ENCODE peak calls at places on chromosomes 12 and 14, in four cellular contexts. P is psoas muscle, Q is AG10803, X is osteocyte. R is an unnamed sample.

GRCh38 chr14:65922166-65922565 is 509.6 kb downstream of the FUT8 start:
- DNase-seq in Q (peak), P (no peak), X (no peak), R (no peak)

GRCh38 chr14:87049886-87050820 is 942.8 kb downstream of the GALC start:
- DNase-seq in X (no peak), P (no peak), Q (peak), R (no peak)

GRCh38 chr12:93762059-93762719 is 85.0 kb downstream of the CRADD start:
- DNase-seq in X (no peak), P (no peak), Q (peak), R (no peak)

GRCh38 chr12:96108321-96108720 is 72.9 kb upstream of the LTA4H start:
- DNase-seq in P (no peak), X (no peak), Q (no peak), R (no peak)

GRCh38 chr14:104226421-104227385 is 88.3 kb downstream of the KIF26A start:
- DNase-seq in Q (no peak), X (no peak), P (peak), R (no peak)

GRCh38 chr14:104676694-104677505 is 12.5 kb upstream of the INF2 start:
- DNase-seq in Q (no peak), X (no peak), P (peak), R (no peak)

GRCh38 chr12:55188974-55189556 is 31.8 kb upstream of the OR10A7 start:
- DNase-seq in Q (peak), P (no peak), X (no peak), R (no peak)

GRCh38 chr12:25269701-25270100 is 19.0 kb upstream of the KRAS start:
- DNase-seq in X (no peak), Q (no peak), P (no peak), R (no peak)

GRCh38 chr14:68020999-68021663 is 201.6 kb downstream of the RAD51B start:
- DNase-seq in P (no peak), Q (no peak), X (no peak), R (no peak)

GRCh38 chr12:105510526-105510925 is 180.0 kb downstream of the C12orf75 start:
- DNase-seq in P (no peak), Q (no peak), X (no peak), R (no peak)

GRCh38 chr12:94186461-94187237 is 38.3 kb downstream of the PLXNC1 start:
- DNase-seq in P (peak), Q (peak), X (no peak), R (peak)

GRCh38 chr12:92721130-92721529 is 18.3 kb downstream of the PLEKHG7 start:
- DNase-seq in Q (peak), P (no peak), X (no peak), R (no peak)

GRCh38 chr14:21102472-21103164 is 1.8 kb downstream of the TMEM253 start:
- DNase-seq in X (no peak), Q (no peak), P (no peak), R (no peak)

GRCh38 chr12:91958816-91959215 is 186.8 kb downstream of the BTG1 start:
- DNase-seq in Q (peak), X (no peak), P (no peak), R (no peak)

GRCh38 chr12:56143870-56144269 is 8.5 kb upstream of the MYL6B start:
- DNase-seq in Q (no peak), P (no peak), X (no peak), R (no peak)

GRCh38 chr14:24665440-24665991 is 31.5 kb upstream of the GZMB start:
- DNase-seq in Q (no peak), X (no peak), P (no peak), R (no peak)

GRCh38 chr14:97977711-97978261 is 1180.6 kb downstream of the VRK1 start:
- DNase-seq in Q (peak), X (no peak), P (peak), R (no peak)

GRCh38 chr12:44381341-44381740 is 494.8 kb downstream of the NELL2 start:
- DNase-seq in P (no peak), X (no peak), Q (no peak), R (no peak)

GRCh38 chr12:18810537-18811253 is 72.8 kb downstream of the CAPZA3 start:
- DNase-seq in Q (no peak), P (no peak), X (no peak), R (no peak)

GRCh38 chr14:70073924-70074566 is 114.7 kb downstream of the SLC8A3 start:
- DNase-seq in X (no peak), Q (peak), P (peak), R (peak)

GRCh38 chr12:46891306-46891705 is 65.5 kb upstream of the SLC38A4 start:
- DNase-seq in P (no peak), Q (peak), X (no peak), R (no peak)

GRCh38 chr12:76012656-76013055 is 18.9 kb downstream of the PHLDA1 start:
- DNase-seq in Q (no peak), X (no peak), P (no peak), R (no peak)

GRCh38 chr12:108850854-108851573 is 6.4 kb downstream of the SSH1 start:
- DNase-seq in X (no peak), P (peak), Q (peak), R (no peak)

GRCh38 chr12:26338574-26339572 is 143.5 kb downstream of the SSPN start:
- DNase-seq in P (no peak), Q (peak), X (no peak), R (no peak)

GRCh38 chr12:27743601-27744000 is 33.0 kb downstream of the MRPS35 start:
- DNase-seq in Q (no peak), X (no peak), P (no peak), R (no peak)

GRCh38 chr12:116153096-116153495 is 124.4 kb downstream of the MED13L start:
- DNase-seq in P (no peak), X (no peak), Q (no peak), R (no peak)

GRCh38 chr12:114779647-114780046 is 95.7 kb upstream of the TBX3 start:
- DNase-seq in X (no peak), Q (no peak), P (no peak), R (no peak)

GRCh38 chr12:68665016-68665569 is 21.7 kb upstream of the NUP107 start:
- DNase-seq in Q (no peak), X (no peak), P (no peak), R (no peak)

GRCh38 chr12:3004655-3005565 is 45.7 kb downstream of the TEAD4 start:
- DNase-seq in P (peak), X (no peak), Q (peak), R (no peak)

GRCh38 chr12:125892276-125892675 is 827.0 kb downstream of the AACS start:
- DNase-seq in X (no peak), P (no peak), Q (no peak), R (no peak)

GRCh38 chr12:125889742-125890141 is 824.5 kb downstream of the AACS start:
- DNase-seq in X (no peak), P (no peak), Q (no peak), R (no peak)

GRCh38 chr12:125890366-125890905 is 825.2 kb downstream of the AACS start:
- DNase-seq in P (no peak), X (no peak), Q (no peak), R (no peak)

GRCh38 chr12:125888921-125889320 is 823.7 kb downstream of the AACS start:
- DNase-seq in Q (no peak), X (no peak), P (no peak), R (no peak)

GRCh38 chr12:125890983-125891382 is 825.7 kb downstream of the AACS start:
- DNase-seq in X (no peak), Q (no peak), P (no peak), R (no peak)
- TF ChIP-seq CTCF in X (no peak), Q (no peak), P (no peak), R (no peak)

GRCh38 chr14:50357753-50358380 is 38.8 kb downstream of the CDKL1 start:
- DNase-seq in X (no peak), P (no peak), Q (no peak), R (no peak)
- TF ChIP-seq CTCF in X (no peak), P (no peak), Q (no peak), R (no peak)

DNA sequence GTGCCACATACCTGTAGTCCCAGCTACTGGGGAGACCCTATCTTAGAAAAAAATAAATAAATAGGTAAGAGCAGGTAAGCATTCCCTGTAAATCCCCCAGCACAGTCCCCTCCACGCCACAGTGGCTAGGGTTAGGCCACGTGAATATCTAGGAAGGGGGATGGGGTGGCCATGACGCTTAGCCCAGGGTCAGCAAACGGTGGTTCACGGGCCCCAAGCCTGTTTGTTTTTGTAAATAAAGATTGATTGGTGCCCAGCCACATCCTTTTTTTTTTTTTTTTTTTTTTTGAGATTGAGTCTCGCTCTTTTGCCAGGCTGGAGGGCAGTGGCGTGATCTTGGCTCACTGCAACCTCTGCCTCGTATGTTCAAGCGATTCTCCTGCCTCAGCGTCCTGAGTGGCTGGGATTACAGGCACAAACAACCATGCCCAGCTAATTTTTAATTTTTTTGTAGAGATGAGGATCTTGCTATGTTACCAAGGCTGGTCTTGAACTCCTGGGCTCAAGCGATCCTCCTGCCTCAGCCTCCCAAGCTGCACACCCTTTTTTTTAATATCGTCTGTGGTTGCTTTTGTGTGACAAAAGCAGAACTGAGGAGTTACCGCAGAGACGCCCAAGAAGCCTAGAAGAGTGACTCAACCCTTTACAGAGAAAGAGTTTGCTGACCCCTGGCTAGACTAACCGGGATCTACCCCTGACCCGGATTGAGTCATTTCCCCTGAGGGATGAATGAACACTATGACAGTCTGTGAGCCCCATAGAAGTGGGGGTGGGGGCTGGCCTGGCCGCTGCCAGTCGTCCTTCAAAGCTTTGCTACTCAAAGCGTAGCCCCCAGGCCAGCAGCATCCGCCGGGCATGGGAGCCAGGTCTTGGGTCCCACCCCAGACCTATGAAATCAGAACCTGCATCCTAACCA is 113.7 kb upstream of the NCOR2 start:
- DNase-seq in X (no peak), Q (peak), P (peak), R (no peak)
- TF ChIP-seq CTCF in X (peak), Q (peak), P (peak), R (peak)

DNA sequence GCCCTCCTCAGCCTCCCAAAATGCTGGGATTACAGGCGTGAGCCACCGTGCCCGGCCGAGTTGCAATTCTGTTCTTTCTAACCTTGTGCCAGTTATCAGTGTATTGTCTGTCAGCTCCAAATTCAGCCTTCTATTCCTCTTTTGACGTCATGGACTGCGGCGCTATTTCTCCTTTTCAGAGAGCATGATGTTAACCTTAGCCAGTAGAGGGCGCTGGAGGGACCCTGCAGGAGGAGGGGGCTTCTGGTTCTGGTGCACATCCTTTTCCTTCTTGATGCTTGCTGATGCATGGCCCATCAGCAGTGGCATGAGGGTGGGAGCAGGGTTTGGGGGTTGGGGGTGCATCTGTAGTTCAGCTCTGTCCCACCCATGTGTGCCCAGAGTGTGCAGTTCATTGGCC is 179.3 kb upstream of the RMST start:
- DNase-seq in Q (no peak), P (no peak), X (no peak), R (no peak)
- TF ChIP-seq CTCF in Q (no peak), P (no peak), X (no peak), R (peak)

GRCh38 chr14:55537782-55538181 is 42.2 kb upstream of the KTN1 start:
- DNase-seq in Q (no peak), X (no peak), P (no peak), R (no peak)
- TF ChIP-seq CTCF in Q (no peak), X (no peak), P (no peak), R (no peak)

DNA sequence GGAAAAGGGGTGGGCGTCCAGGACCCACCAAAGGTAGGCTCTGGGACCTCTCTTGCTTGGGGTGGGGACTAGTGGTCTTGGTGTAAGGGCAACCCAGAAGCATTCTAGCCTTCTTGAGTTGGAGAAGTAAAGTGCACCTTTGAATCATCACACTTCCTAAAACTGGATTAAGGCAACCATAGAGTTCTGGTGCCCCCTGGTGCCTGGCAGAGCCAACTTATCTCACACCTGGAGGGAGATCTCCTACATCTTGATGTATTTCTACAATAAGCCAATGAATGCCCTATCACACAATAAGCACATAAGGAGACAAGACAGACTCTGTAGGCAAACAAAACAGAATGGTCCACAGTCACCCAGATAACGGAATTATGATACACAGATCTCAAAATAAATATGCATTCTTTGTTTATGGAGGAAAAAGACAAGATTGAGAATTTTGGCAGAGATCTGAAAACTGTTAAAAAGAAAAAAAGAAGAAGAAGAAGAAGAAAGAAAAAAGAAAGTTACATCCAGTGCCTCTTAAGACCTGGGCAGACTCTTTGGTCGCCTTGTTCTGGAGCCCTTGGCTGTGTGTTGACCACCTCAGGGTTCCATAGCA is 95.9 kb upstream of the PPP2R5C start:
- DNase-seq in Q (peak), P (no peak), X (no peak), R (no peak)
- TF ChIP-seq CTCF in Q (peak), P (peak), X (peak), R (peak)

DNA sequence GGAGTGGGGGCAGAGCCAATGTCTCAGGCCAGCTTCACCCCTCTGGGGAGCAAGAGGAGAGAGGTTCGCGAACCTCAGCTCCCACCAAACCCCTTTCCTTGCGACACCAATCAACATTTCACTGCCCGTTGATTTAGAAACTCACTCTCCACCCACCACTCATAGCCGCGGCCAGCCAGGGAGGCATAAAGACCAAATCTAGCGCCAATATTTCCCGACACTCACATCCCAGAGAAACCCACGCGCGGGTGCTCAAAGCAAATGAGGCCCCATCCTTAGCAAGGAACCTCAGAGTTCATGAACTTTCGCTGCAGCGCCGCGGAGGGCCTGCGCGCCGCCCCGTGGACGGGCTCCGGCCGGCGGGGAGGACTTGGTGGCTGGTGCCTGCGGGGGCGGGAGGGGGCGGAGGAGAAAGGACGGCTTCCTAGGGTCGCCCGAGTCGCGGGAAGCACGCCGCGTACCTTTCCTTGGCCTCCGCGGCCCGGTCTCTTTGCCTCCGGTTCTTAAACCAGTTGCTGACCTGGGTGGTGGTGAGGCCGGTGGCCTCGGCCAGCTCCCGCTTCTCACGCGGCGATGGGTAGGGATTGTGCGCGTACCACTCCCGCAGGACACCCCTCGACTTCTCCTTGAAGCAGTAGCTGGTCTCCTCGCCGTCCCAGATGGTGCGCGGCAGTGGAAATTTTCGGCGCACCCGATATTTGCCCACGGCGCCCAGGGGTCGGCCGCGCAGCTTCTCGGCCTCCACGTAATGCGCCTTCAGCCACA is 926 bp downstream of the SIX1 start:
- DNase-seq in Q (peak), X (no peak), P (peak), R (peak)
- TF ChIP-seq CTCF in Q (no peak), X (no peak), P (no peak), R (no peak)

GRCh38 chr14:64412237-64412636 is 24.1 kb downstream of the MTHFD1 start:
- DNase-seq in X (no peak), Q (no peak), P (no peak), R (no peak)

GRCh38 chr14:64417771-64418125 is 29.6 kb downstream of the MTHFD1 start:
- DNase-seq in X (no peak), Q (no peak), P (no peak), R (no peak)

GRCh38 chr14:64419003-64419402 is 30.9 kb downstream of the MTHFD1 start:
- DNase-seq in Q (no peak), X (no peak), P (no peak), R (no peak)

GRCh38 chr14:64417042-64417770 is 29.1 kb downstream of the MTHFD1 start:
- DNase-seq in X (no peak), Q (no peak), P (no peak), R (no peak)

DNA sequence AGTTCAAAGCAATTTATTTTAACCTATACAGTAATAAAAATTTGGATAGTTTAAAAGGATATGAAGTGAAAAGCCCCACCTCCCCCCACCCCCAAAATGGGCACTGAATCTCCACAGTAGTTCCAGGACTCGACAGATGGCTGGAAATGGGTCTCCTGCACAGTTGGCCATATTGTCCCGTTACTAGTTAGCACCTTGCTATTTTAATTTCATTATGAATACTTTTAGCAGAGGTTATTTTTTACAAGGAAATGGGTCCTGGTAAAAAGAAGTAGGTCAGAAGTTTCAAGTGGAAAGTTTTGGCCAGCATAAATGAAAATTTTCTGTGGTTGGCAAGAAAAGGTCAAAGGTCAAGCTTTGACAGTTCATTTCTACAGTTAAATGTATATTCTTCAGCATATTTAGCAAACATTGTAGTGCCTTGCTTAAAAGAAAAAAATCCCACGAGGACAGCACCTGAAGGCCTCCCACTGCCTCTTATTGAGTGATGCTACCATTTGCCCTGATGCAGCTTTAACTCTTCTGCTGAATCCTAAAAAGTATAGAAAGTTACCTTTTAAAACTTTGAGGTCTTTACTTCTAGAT is 28.3 kb downstream of the MTHFD1 start:
- DNase-seq in P (no peak), Q (no peak), X (no peak), R (no peak)
- TF ChIP-seq CTCF in P (no peak), Q (no peak), X (no peak), R (no peak)

GRCh38 chr12:124093297-124093696 is 120.3 kb downstream of the ZNF664 start:
- DNase-seq in X (no peak), Q (no peak), P (no peak), R (no peak)

GRCh38 chr12:124094188-124094587 is 121.2 kb downstream of the ZNF664 start:
- DNase-seq in Q (no peak), X (no peak), P (no peak), R (no peak)

GRCh38 chr12:124094733-124095132 is 121.7 kb downstream of the ZNF664 start:
- DNase-seq in P (no peak), X (no peak), Q (no peak), R (no peak)

GRCh38 chr12:124088232-124088907 is 115.4 kb downstream of the ZNF664 start:
- DNase-seq in X (no peak), P (no peak), Q (no peak), R (no peak)

DNA sequence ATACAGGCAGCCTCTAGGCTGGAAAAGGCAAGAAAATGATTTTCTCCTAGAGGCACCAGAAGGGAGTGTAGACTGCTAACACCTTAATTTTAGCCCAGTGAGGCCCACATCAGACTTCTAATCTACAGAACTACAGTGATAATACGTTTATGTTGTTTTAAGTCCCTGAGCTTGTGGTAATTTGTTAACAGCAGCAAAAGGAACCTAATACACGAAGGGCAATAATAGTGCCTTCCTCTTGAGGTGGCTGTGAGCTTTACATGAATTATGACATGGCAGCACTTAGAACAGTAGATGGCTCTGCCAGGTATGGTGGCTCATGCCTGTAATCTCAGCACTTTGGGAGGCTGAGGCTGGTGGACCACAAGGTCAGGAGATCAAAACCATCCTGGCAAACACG is 118.8 kb downstream of the ZNF664 start:
- DNase-seq in P (no peak), X (no peak), Q (no peak), R (no peak)
- TF ChIP-seq CTCF in P (no peak), X (no peak), Q (no peak), R (no peak)